ENCODE peak calls at places on chromosomes 1 and 21, in nine cellular contexts. E is AG09319; N is stimulated activated CD8-positive, alpha-beta memory T cell treated with anti-CD3 and anti-CD28 coated beads, Interleukin-15, amount 100 ng/mL, for 1 hour; V is Karpas-422; Y is EL; A is activated naive CD4-positive, alpha-beta T cell treated with Interleukin-2 at 50 U/mL for 16 hours; G is caudate nucleus; B is heart right ventricle; Z is H1. F is an unnamed sample.

GRCh38 chr1:60132985-60133673 is 59.6 kb upstream of the C1orf87 start:
- DNase-seq in V (no peak), N (no peak), B (no peak), Z (no peak), G (no peak), E (peak), Y (peak), A (no peak), F (no peak)

GRCh38 chr1:92081031-92081430 is 886 bp downstream of the BTBD8 start:
- DNase-seq in B (no peak), N (no peak), E (no peak), Y (no peak), A (no peak), G (no peak), Z (no peak), V (no peak), F (no peak)

GRCh38 chr1:31980835-31981782 is 32.6 kb upstream of the KHDRBS1 start:
- DNase-seq in Z (no peak), Y (no peak), V (no peak), A (no peak), E (no peak), B (no peak), N (no peak), G (no peak), F (no peak)

GRCh38 chr1:22131875-22132486 is 10.9 kb downstream of the WNT4 start:
- DNase-seq in V (peak), N (peak), G (no peak), Y (peak), B (no peak), A (peak), E (no peak), Z (peak), F (no peak)

GRCh38 chr1:230986976-230987375 is 8.1 kb downstream of the ARV1 start:
- DNase-seq in Y (peak), N (no peak), E (no peak), A (no peak), G (no peak), B (no peak), Z (no peak), V (no peak), F (no peak)

GRCh38 chr1:247471445-247472016 is 13.6 kb upstream of the OR2B11 start:
- DNase-seq in E (no peak), N (no peak), G (no peak), V (no peak), B (peak), Z (no peak), A (no peak), Y (no peak), F (no peak)

GRCh38 chr1:41333146-41333784 is 28.0 kb upstream of the FOXO6 start:
- DNase-seq in Z (peak), G (no peak), Y (peak), E (no peak), N (no peak), A (peak), B (no peak), V (no peak), F (no peak)

GRCh38 chr1:182149411-182149965 is 88.0 kb upstream of the ZNF648 start:
- DNase-seq in E (peak), Y (peak), Z (no peak), B (no peak), G (no peak), V (no peak), A (no peak), N (no peak), F (no peak)

GRCh38 chr21:43703068-43703880 is 15.7 kb upstream of the PDXK start:
- DNase-seq in E (peak), V (no peak), A (no peak), G (peak), Y (peak), Z (peak), N (no peak), B (peak), F (no peak)

GRCh38 chr1:14724234-14724633 is 125.7 kb downstream of the KAZN start:
- DNase-seq in A (no peak), G (no peak), E (no peak), V (no peak), Z (no peak), Y (no peak), N (no peak), B (no peak), F (no peak)

GRCh38 chr1:236141447-236142357 is 637 bp upstream of the GPR137B start:
- DNase-seq in B (peak), Y (peak), G (no peak), A (peak), N (no peak), Z (peak), E (no peak), V (no peak), F (peak)

F was measured in occipital lobe.